ENCODE peak calls at places on chromosomes 3 and 15, in ten cellular contexts. W, T, K, B, G, P, Q, V, D and I are unnamed samples.

GRCh38 chr3:100968908-100969556 is 24.2 kb downstream of the ABI3BP start:
- DNase-seq in W (peak), T (no peak), K (no peak), B (no peak), G (peak), P (no peak), Q (no peak), V (no peak), D (no peak), I (no peak)

GRCh38 chr3:63876260-63876659 is 12.6 kb downstream of the ATXN7 start:
- DNase-seq in W (no peak), T (no peak), K (no peak), B (no peak), G (no peak), P (no peak), Q (no peak), V (no peak), D (no peak), I (no peak)

GRCh38 chr3:105944721-105945120 is 75.9 kb upstream of the CBLB start:
- DNase-seq in W (no peak), T (no peak), K (peak), B (peak), G (no peak), P (no peak), Q (no peak), V (peak), D (no peak), I (no peak)

GRCh38 chr3:103218146-103218545 is 783.3 kb downstream of the ZPLD1 start:
- DNase-seq in W (no peak), T (no peak), K (peak), B (no peak), G (no peak), P (no peak), Q (no peak), V (no peak), D (no peak), I (no peak)

GRCh38 chr15:28975766-28976179 is 90.0 kb downstream of the APBA2 start:
- DNase-seq in W (peak), T (no peak), K (peak), B (peak), G (no peak), P (no peak), Q (peak), V (peak), D (no peak), I (no peak)

GRCh38 chr15:28094732-28095521 is 4.2 kb downstream of the OCA2 start:
- DNase-seq in W (peak), T (peak), K (no peak), B (no peak), G (no peak), P (no peak), Q (peak), V (no peak), D (peak), I (peak)

GRCh38 chr15:60535265-60535664 is 56.3 kb upstream of the ICE2 start:
- DNase-seq in W (no peak), T (no peak), K (no peak), B (no peak), G (no peak), P (no peak), Q (no peak), V (no peak), D (no peak), I (no peak)

GRCh38 chr3:126696701-126697267 is 7.3 kb upstream of the CHCHD6 start:
- DNase-seq in W (no peak), T (no peak), K (no peak), B (no peak), G (no peak), P (no peak), Q (no peak), V (no peak), D (no peak), I (no peak)

GRCh38 chr3:139937674-139938279 is 2.8 kb downstream of the CLSTN2 start:
- DNase-seq in W (no peak), T (peak), K (peak), B (peak), G (no peak), P (no peak), Q (peak), V (no peak), D (no peak), I (no peak)

GRCh38 chr3:49255686-49256085 is 21.3 kb downstream of the C3orf62 start:
- DNase-seq in W (no peak), T (no peak), K (no peak), B (no peak), G (no peak), P (no peak), Q (no peak), V (no peak), D (no peak), I (no peak)

GRCh38 chr3:37223084-37223975 is 48.9 kb upstream of the LRRFIP2 start:
- DNase-seq in W (no peak), T (no peak), K (peak), B (peak), G (no peak), P (no peak), Q (no peak), V (peak), D (no peak), I (no peak)

GRCh38 chr3:129664040-129664646 is 57.7 kb upstream of the PLXND1 start:
- DNase-seq in W (no peak), T (no peak), K (no peak), B (no peak), G (peak), P (no peak), Q (no peak), V (no peak), D (no peak), I (no peak)

GRCh38 chr3:190972840-190973270 is 110.4 kb upstream of the GMNC start:
- DNase-seq in W (no peak), T (no peak), K (peak), B (no peak), G (no peak), P (no peak), Q (no peak), V (no peak), D (no peak), I (no peak)

GRCh38 chr3:114362815-114363214 is 69.0 kb downstream of the TIGIT start:
- DNase-seq in W (no peak), T (no peak), K (peak), B (no peak), G (no peak), P (no peak), Q (peak), V (peak), D (no peak), I (no peak)

GRCh38 chr3:155912574-155913190 is 42.2 kb downstream of the GMPS start:
- DNase-seq in W (no peak), T (no peak), K (peak), B (no peak), G (no peak), P (no peak), Q (no peak), V (no peak), D (no peak), I (no peak)

GRCh38 chr3:13788522-13789424 is 91.1 kb downstream of the WNT7A start:
- DNase-seq in W (no peak), T (no peak), K (no peak), B (no peak), G (no peak), P (no peak), Q (no peak), V (no peak), D (no peak), I (no peak)

GRCh38 chr15:74374648-74375302 is 7.3 kb upstream of the CYP11A1 start:
- DNase-seq in W (no peak), T (no peak), K (no peak), B (no peak), G (no peak), P (no peak), Q (no peak), V (no peak), D (no peak), I (no peak)

GRCh38 chr3:111128884-111129283 is 57.3 kb downstream of the NECTIN3 start:
- DNase-seq in W (no peak), T (no peak), K (peak), B (peak), G (no peak), P (no peak), Q (no peak), V (no peak), D (no peak), I (no peak)

GRCh38 chr3:47291158-47291753 is 8.5 kb downstream of the KLHL18 start:
- DNase-seq in W (no peak), T (no peak), K (no peak), B (no peak), G (no peak), P (no peak), Q (no peak), V (no peak), D (no peak), I (no peak)

GRCh38 chr3:86175051-86175536 is 815.9 kb downstream of the VGLL3 start:
- DNase-seq in W (no peak), T (no peak), K (peak), B (no peak), G (no peak), P (no peak), Q (no peak), V (no peak), D (no peak), I (no peak)

GRCh38 chr3:120170223-120170622 is 76.0 kb upstream of the GSK3B start:
- DNase-seq in W (no peak), T (no peak), K (peak), B (no peak), G (no peak), P (no peak), Q (no peak), V (no peak), D (no peak), I (no peak)

GRCh38 chr15:74995779-74996765 is 709 bp downstream of the SCAMP5 start:
- DNase-seq in W (no peak), T (peak), K (no peak), B (no peak), G (no peak), P (no peak), Q (peak), V (peak), D (peak), I (peak)

GRCh38 chr3:58306662-58307286 is 454 bp downstream of the HTD2 start:
- DNase-seq in W (no peak), T (peak), K (peak), B (peak), G (no peak), P (peak), Q (peak), V (peak), D (no peak), I (peak)

GRCh38 chr15:74422723-74423442 is 10.9 kb downstream of the SEMA7A start:
- DNase-seq in W (no peak), T (no peak), K (peak), B (peak), G (no peak), P (no peak), Q (peak), V (peak), D (no peak), I (no peak)

GRCh38 chr3:31354373-31354772 is 178.4 kb upstream of the STT3B start:
- DNase-seq in W (no peak), T (no peak), K (no peak), B (no peak), G (no peak), P (no peak), Q (no peak), V (no peak), D (no peak), I (no peak)

GRCh38 chr3:98971183-98971681 is 69.7 kb upstream of the DCBLD2 start:
- DNase-seq in W (no peak), T (no peak), K (peak), B (peak), G (no peak), P (no peak), Q (no peak), V (peak), D (no peak), I (no peak)

GRCh38 chr15:85639752-85640381 is 154.9 kb downstream of the KLHL25 start:
- DNase-seq in W (no peak), T (no peak), K (peak), B (peak), G (no peak), P (no peak), Q (no peak), V (no peak), D (no peak), I (no peak)

GRCh38 chr3:152285509-152285908 is 16.8 kb downstream of the MBNL1 start:
- DNase-seq in W (no peak), T (no peak), K (no peak), B (no peak), G (no peak), P (no peak), Q (no peak), V (no peak), D (no peak), I (no peak)

GRCh38 chr3:152289708-152290107 is 21.0 kb downstream of the MBNL1 start:
- DNase-seq in W (no peak), T (no peak), K (no peak), B (no peak), G (no peak), P (no peak), Q (no peak), V (no peak), D (no peak), I (no peak)

GRCh38 chr3:152290374-152290773 is 21.6 kb downstream of the MBNL1 start:
- DNase-seq in W (no peak), T (no peak), K (no peak), B (no peak), G (no peak), P (no peak), Q (no peak), V (no peak), D (no peak), I (no peak)

GRCh38 chr3:152284906-152285305 is 16.2 kb downstream of the MBNL1 start:
- DNase-seq in W (no peak), T (no peak), K (no peak), B (no peak), G (no peak), P (no peak), Q (no peak), V (no peak), D (no peak), I (no peak)

DNA sequence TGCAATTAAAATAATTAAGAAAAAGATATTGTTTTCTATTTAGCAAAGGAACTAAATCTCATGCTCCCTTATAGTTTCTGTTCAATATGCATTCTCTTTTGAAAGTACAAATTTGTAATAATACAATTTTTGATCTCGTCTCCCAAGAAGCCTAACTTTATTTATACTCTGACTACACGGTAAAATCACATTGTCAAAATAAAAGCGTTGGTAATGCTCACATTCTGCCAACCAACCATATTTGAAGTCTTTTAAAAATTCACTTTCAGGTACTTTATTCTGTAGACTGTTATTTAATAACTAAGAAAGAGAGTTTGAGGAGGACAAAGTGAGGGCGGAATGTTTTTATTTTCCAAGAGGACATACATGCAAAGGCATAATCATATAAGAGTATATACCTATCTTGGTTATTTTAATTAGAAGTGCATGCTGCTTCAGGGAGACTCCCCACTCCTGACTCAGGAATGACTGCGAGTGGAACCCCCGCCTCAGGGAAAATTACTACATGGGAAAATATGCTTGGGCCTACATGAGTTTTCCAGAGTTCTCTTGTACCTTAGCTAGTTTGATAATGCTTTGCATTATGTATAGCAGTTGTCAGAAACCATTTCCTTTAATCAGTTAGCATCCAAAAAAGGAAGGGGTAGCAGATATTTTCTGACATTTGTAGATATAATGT is 19.3 kb downstream of the MBNL1 start:
- DNase-seq in W (no peak), T (no peak), K (no peak), B (no peak), G (no peak), P (no peak), Q (no peak), V (no peak), D (no peak), I (no peak)
- H3K4me3 ChIP-seq in W (no peak), T (no peak), K (no peak), B (no peak), G (peak), P (no peak), Q (no peak), V (no peak), D (no peak), I (no peak)

DNA sequence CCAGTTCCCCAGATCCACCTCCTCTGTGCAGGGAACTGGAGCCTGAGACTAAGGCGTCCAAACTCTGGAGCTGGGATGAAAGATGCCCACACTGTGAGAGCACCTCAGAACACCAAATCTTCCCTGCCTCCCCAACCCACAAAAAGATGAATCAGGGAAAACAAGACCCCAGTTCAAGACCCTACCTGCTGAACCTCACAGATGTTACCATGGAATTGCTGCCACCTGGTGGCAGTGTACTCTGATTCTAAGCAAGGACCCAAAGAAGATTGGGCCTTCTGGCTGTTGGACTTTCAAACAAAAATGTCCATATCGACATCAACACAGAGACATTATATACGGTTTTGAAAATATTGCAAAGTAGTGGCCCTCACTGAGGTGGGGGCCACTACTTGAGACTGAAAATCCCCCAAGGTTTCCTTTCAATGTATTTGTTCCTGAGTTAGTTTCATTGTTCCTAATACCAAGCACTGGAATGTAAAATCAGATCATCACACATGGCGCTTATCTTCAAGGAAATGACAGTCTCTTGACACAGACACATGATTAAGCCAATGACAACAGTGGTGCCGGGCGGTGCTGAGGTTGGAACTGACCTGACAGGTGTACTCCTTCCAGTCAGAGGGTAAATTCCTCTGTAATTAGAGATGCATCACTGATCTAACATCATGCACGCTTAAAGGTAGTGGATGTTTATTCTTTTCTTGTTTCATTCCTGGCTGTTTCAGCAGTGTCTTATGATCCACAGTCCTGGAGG is 67.6 kb downstream of the SLC6A11 start:
- DNase-seq in W (no peak), T (no peak), K (peak), B (peak), G (no peak), P (no peak), Q (peak), V (peak), D (no peak), I (peak)
- TF ChIP-seq CTCF in W (peak), T (no peak), K (peak), B (peak), G (no peak), P (peak), Q (peak), V (peak), D (no peak), I (no peak)

GRCh38 chr3:149536429-149536828 is 61.9 kb downstream of the TM4SF4 start:
- DNase-seq in W (no peak), T (no peak), K (peak), B (peak), G (no peak), P (peak), Q (peak), V (no peak), D (peak), I (no peak)

GRCh38 chr3:149539491-149539890 is 65.0 kb downstream of the TM4SF4 start:
- DNase-seq in W (no peak), T (no peak), K (no peak), B (no peak), G (no peak), P (no peak), Q (no peak), V (no peak), D (no peak), I (no peak)

GRCh38 chr3:149538371-149538770 is 63.9 kb downstream of the TM4SF4 start:
- DNase-seq in W (no peak), T (no peak), K (no peak), B (no peak), G (no peak), P (no peak), Q (no peak), V (no peak), D (no peak), I (no peak)

GRCh38 chr3:149542375-149543312 is 68.1 kb downstream of the TM4SF4 start:
- DNase-seq in W (no peak), T (no peak), K (peak), B (peak), G (no peak), P (no peak), Q (no peak), V (no peak), D (no peak), I (no peak)

GRCh38 chr3:149541091-149541491 is 66.6 kb downstream of the TM4SF4 start:
- DNase-seq in W (no peak), T (no peak), K (peak), B (peak), G (no peak), P (no peak), Q (no peak), V (no peak), D (no peak), I (no peak)
- H3K4me3 ChIP-seq in W (no peak), T (no peak), K (no peak), B (no peak), G (no peak), P (no peak), Q (no peak), V (no peak), D (no peak), I (no peak)

GRCh38 chr15:40282144-40282869 is 557 bp downstream of the ANKRD63 start:
- DNase-seq in W (no peak), T (peak), K (no peak), B (no peak), G (no peak), P (peak), Q (peak), V (peak), D (peak), I (peak)
- TF ChIP-seq CTCF in W (peak), T (peak), K (peak), B (peak), G (peak), P (peak), Q (peak), V (peak), D (no peak), I (peak)

GRCh38 chr15:97981058-97981457 is 20.6 kb downstream of the ARRDC4 start:
- DNase-seq in W (no peak), T (no peak), K (no peak), B (no peak), G (no peak), P (no peak), Q (no peak), V (no peak), D (no peak), I (no peak)
- H3K4me3 ChIP-seq in W (no peak), T (no peak), K (no peak), B (no peak), G (no peak), P (no peak), Q (no peak), V (no peak), D (no peak), I (no peak)

GRCh38 chr15:100873029-100873677 is 6.5 kb upstream of the ALDH1A3 start:
- DNase-seq in W (peak), T (peak), K (peak), B (peak), G (no peak), P (no peak), Q (peak), V (peak), D (no peak), I (peak)
- TF ChIP-seq CTCF in W (peak), T (peak), K (peak), B (peak), G (peak), P (peak), Q (peak), V (peak), D (peak), I (peak)